ENCODE peak calls at places on chromosomes 11 and 22, in nine cellular contexts. K is T-helper 1 cell; M is smooth muscle cell of the brain vasculature; X is fibroblast of pulmonary artery; O is LHCN-M2; N is effector memory CD4-positive, alpha-beta T cell; Y is stimulated activated naive CD4-positive, alpha-beta T cell; V is Ammon's horn; P is choroid plexus epithelial cell. A is an unnamed sample.
A peak's percentile ranks its signal among the peaks of the same experiment; 100 is the strongest.

GRCh38 chr11:130636672-130637463 is 188.4 kb downstream of the ADAMTS15 start:
- DNase-seq in K (no peak), M (no peak), X (peak; percentile 67), O (peak; percentile 88), N (no peak), Y (no peak), V (peak; percentile 36), P (peak; percentile 88), A (no peak)

GRCh38 chr22:23402275-23403151 is 177.6 kb downstream of the IGLL1 start:
- DNase-seq in K (peak; percentile 29), M (no peak), X (peak; percentile 53), O (no peak), N (peak; percentile 2), Y (peak; percentile 28), V (peak; percentile 62), P (peak; percentile 57), A (peak; percentile 49)

GRCh38 chr11:10601722-10602281 is 33.3 kb upstream of the LYVE1 start:
- DNase-seq in K (no peak), M (no peak), X (no peak), O (no peak), N (no peak), Y (no peak), V (no peak), P (no peak), A (no peak)

GRCh38 chr22:19055801-19056200 is 66.4 kb downstream of the DGCR2 start:
- DNase-seq in K (no peak), M (no peak), X (no peak), O (no peak), N (no peak), Y (no peak), V (no peak), P (no peak), A (no peak)

GRCh38 chr22:22748297-22748743 is 103.9 kb downstream of the GGTLC2 start:
- DNase-seq in K (peak; percentile 17), M (no peak), X (peak; percentile 74), O (peak; percentile 41), N (peak; percentile 16), Y (no peak), V (peak; percentile 71), P (peak; percentile 78), A (peak; percentile 29)

GRCh38 chr11:32143378-32143777 is 52.5 kb downstream of the RCN1 start:
- DNase-seq in K (no peak), M (no peak), X (no peak), O (no peak), N (no peak), Y (no peak), V (no peak), P (no peak), A (no peak)

GRCh38 chr11:17161515-17161914 is 46.3 kb downstream of the PIK3C2A start:
- DNase-seq in K (no peak), M (no peak), X (no peak), O (no peak), N (no peak), Y (no peak), V (no peak), P (peak; percentile 22), A (no peak)

GRCh38 chr11:106152824-106153223 is 75.4 kb downstream of the AASDHPPT start:
- DNase-seq in K (no peak), M (no peak), X (peak; percentile 13), O (peak; percentile 11), N (no peak), Y (no peak), V (no peak), P (peak; percentile 30), A (no peak)

GRCh38 chr11:116895053-116895757 is 57.8 kb upstream of the APOA1 start:
- DNase-seq in K (no peak), M (no peak), X (peak; percentile 29), O (no peak), N (no peak), Y (no peak), V (no peak), P (peak; percentile 32), A (peak; percentile 46)

GRCh38 chr11:70448983-70449567 is 50.7 kb downstream of the CTTN start:
- DNase-seq in K (no peak), M (no peak), X (no peak), O (no peak), N (no peak), Y (no peak), V (no peak), P (no peak), A (no peak)

GRCh38 chr11:118916842-118917388 is 8.8 kb downstream of the BCL9L start:
- DNase-seq in K (no peak), M (no peak), X (peak; percentile 84), O (peak; percentile 61), N (no peak), Y (no peak), V (no peak), P (peak; percentile 91), A (no peak)

GRCh38 chr11:117573326-117573725 is 223.7 kb downstream of the DSCAML1 start:
- DNase-seq in K (no peak), M (no peak), X (no peak), O (no peak), N (no peak), Y (no peak), V (no peak), P (no peak), A (no peak)

GRCh38 chr11:96332236-96332761 is 10.7 kb downstream of the MAML2 start:
- DNase-seq in K (no peak), M (no peak), X (no peak), O (no peak), N (no peak), Y (no peak), V (no peak), P (no peak), A (no peak)

GRCh38 chr11:10488121-10488580 is 33.1 kb downstream of the AMPD3 start:
- DNase-seq in K (no peak), M (no peak), X (no peak), O (no peak), N (no peak), Y (no peak), V (no peak), P (peak; percentile 2), A (peak; percentile 9)

GRCh38 chr22:41028841-41029240 is 63.6 kb upstream of the EP300 start:
- DNase-seq in K (no peak), M (no peak), X (peak; percentile 94), O (peak; percentile 92), N (no peak), Y (no peak), V (no peak), P (peak; percentile 97), A (no peak)

GRCh38 chr11:6667733-6668374 is 12.2 kb upstream of the DCHS1 start:
- DNase-seq in K (no peak), M (no peak), X (peak; percentile 58), O (no peak), N (peak; percentile 34), Y (no peak), V (no peak), P (peak; percentile 59), A (peak; percentile 45)

GRCh38 chr11:111585371-111585770 is 16.9 kb upstream of the SIK2 start:
- DNase-seq in K (no peak), M (no peak), X (peak; percentile 69), O (peak; percentile 44), N (no peak), Y (no peak), V (no peak), P (peak; percentile 76), A (no peak)

GRCh38 chr11:15010860-15011259 is 38.7 kb upstream of the CALCA start:
- DNase-seq in K (no peak), M (no peak), X (no peak), O (no peak), N (no peak), Y (no peak), V (no peak), P (no peak), A (no peak)

GRCh38 chr11:57073121-57073520 is 84.4 kb downstream of the OR5AK2 start:
- DNase-seq in K (no peak), M (no peak), X (peak; percentile 31), O (peak; percentile 26), N (no peak), Y (no peak), V (no peak), P (no peak), A (no peak)

GRCh38 chr11:2315395-2316168 is 13.8 kb downstream of the TSPAN32 start:
- DNase-seq in K (no peak), M (no peak), X (no peak), O (no peak), N (no peak), Y (no peak), V (no peak), P (no peak), A (no peak)

GRCh38 chr11:134466035-134466908 is 54.2 kb upstream of the B3GAT1 start:
- DNase-seq in K (no peak), M (no peak), X (no peak), O (no peak), N (no peak), Y (no peak), V (no peak), P (no peak), A (no peak)

GRCh38 chr22:17272511-17272991 is 53.3 kb upstream of the ADA2 start:
- DNase-seq in K (no peak), M (no peak), X (no peak), O (no peak), N (no peak), Y (no peak), V (no peak), P (no peak), A (no peak)

GRCh38 chr11:135006800-135007199 is 594.8 kb upstream of the B3GAT1 start:
- DNase-seq in K (no peak), M (no peak), X (no peak), O (no peak), N (no peak), Y (no peak), V (peak; percentile 85), P (no peak), A (no peak)

GRCh38 chr11:64355078-64355940 is 3.7 kb upstream of the RPS6KA4 start:
- DNase-seq in K (no peak), M (no peak), X (peak; percentile 80), O (peak; percentile 81), N (no peak), Y (peak; percentile 19), V (peak; percentile 82), P (peak; percentile 81), A (peak; percentile 52)

GRCh38 chr11:121246769-121247035 is 45.9 kb upstream of the SC5D start:
- DNase-seq in K (no peak), M (no peak), X (no peak), O (no peak), N (no peak), Y (no peak), V (no peak), P (no peak), A (no peak)

GRCh38 chr11:69308936-69309799 is 15.2 kb downstream of the MYEOV start:
- DNase-seq in K (no peak), M (no peak), X (no peak), O (no peak), N (no peak), Y (no peak), V (no peak), P (no peak), A (no peak)

GRCh38 chr11:102831128-102831708 is 12.2 kb downstream of the MMP3 start:
- DNase-seq in K (no peak), M (peak; percentile 17), X (peak; percentile 31), O (peak; percentile 19), N (no peak), Y (no peak), V (no peak), P (peak; percentile 65), A (no peak)

GRCh38 chr11:692824-693414 is 2.1 kb downstream of the DEAF1 start:
- DNase-seq in K (no peak), M (no peak), X (no peak), O (no peak), N (peak; percentile 62), Y (peak; percentile 62), V (no peak), P (no peak), A (peak; percentile 76)

GRCh38 chr22:46443850-46444389 is 93.5 kb downstream of the CELSR1 start:
- DNase-seq in K (no peak), M (no peak), X (no peak), O (no peak), N (no peak), Y (no peak), V (no peak), P (no peak), A (no peak)

GRCh38 chr11:120120805-120121335 is 17.0 kb downstream of the TRIM29 start:
- DNase-seq in K (no peak), M (no peak), X (no peak), O (no peak), N (no peak), Y (no peak), V (no peak), P (no peak), A (no peak)

GRCh38 chr11:133228406-133229330 is 303.6 kb downstream of the OPCML start:
- DNase-seq in K (no peak), M (no peak), X (no peak), O (no peak), N (no peak), Y (no peak), V (peak; percentile 37), P (no peak), A (no peak)